ENCODE peak calls at places on chromosomes 1 and 21, in ten cellular contexts. M, O, T, B, G, Q, F, A, R and I are unnamed samples.
A peak's percentile ranks its signal among the peaks of the same experiment; 100 is the strongest.

GRCh38 chr1:160260436-160261382 is 1.6 kb downstream of the DCAF8 start:
- DNase-seq in T (no peak), R (no peak), B (peak; percentile 61), Q (no peak), F (peak; percentile 54), M (no peak), A (peak; percentile 21), O (peak; percentile 93), G (no peak), I (no peak)

GRCh38 chr1:218658899-218659298 is 313.8 kb downstream of the TGFB2 start:
- DNase-seq in A (no peak), F (no peak), T (no peak), M (no peak), O (peak; percentile 45), R (no peak), G (no peak), Q (no peak), B (peak; percentile 79), I (no peak)

GRCh38 chr21:26115346-26115745 is 55.2 kb downstream of the APP start:
- DNase-seq in O (peak; percentile 70), R (no peak), T (no peak), A (no peak), Q (no peak), M (no peak), B (peak; percentile 69), G (no peak), F (no peak), I (no peak)

GRCh38 chr1:244155661-244156060 is 104.6 kb downstream of the ZBTB18 start:
- DNase-seq in B (no peak), Q (no peak), T (no peak), A (no peak), F (no peak), M (no peak), O (no peak), G (no peak), R (no peak), I (no peak)

GRCh38 chr1:41618066-41618825 is 133.8 kb upstream of the EDN2 start:
- DNase-seq in F (no peak), O (peak; percentile 64), T (peak; percentile 75), B (peak; percentile 62), Q (peak; percentile 83), G (peak; percentile 89), M (no peak), R (peak; percentile 57), A (peak; percentile 79), I (peak; percentile 4)

GRCh38 chr21:35861656-35862055 is 198.7 kb downstream of the SETD4 start:
- DNase-seq in G (no peak), A (no peak), B (no peak), Q (no peak), F (no peak), M (no peak), T (no peak), O (no peak), R (no peak), I (no peak)

GRCh38 chr1:92411511-92411910 is 75.2 kb downstream of the GFI1 start:
- DNase-seq in A (no peak), M (no peak), F (peak; percentile 30), O (peak; percentile 42), T (no peak), R (peak; percentile 46), Q (no peak), G (no peak), B (peak; percentile 31), I (no peak)

GRCh38 chr1:233172201-233172600 is 123.3 kb downstream of the PCNX2 start:
- DNase-seq in B (no peak), R (no peak), Q (no peak), A (peak; percentile 8), G (no peak), F (peak; percentile 19), O (peak; percentile 72), M (no peak), T (no peak), I (no peak)

GRCh38 chr1:235553063-235553675 is 48.9 kb upstream of the B3GALNT2 start:
- DNase-seq in O (no peak), R (no peak), G (no peak), A (no peak), M (no peak), T (no peak), F (no peak), Q (no peak), B (no peak), I (no peak)

GRCh38 chr1:202286622-202287097 is 55.1 kb downstream of the UBE2T start:
- DNase-seq in G (no peak), F (no peak), R (no peak), B (no peak), M (no peak), O (peak; percentile 52), T (no peak), A (peak; percentile 64), Q (no peak), I (no peak)

GRCh38 chr1:232404981-232405380 is 225.0 kb downstream of the SIPA1L2 start:
- DNase-seq in F (no peak), Q (no peak), T (no peak), B (no peak), A (no peak), O (no peak), M (no peak), G (no peak), R (no peak), I (no peak)

GRCh38 chr1:15070145-15070748 is 83.3 kb upstream of the TMEM51 start:
- DNase-seq in B (no peak), A (no peak), O (no peak), T (no peak), Q (no peak), R (no peak), G (no peak), F (no peak), M (no peak), I (no peak)

GRCh38 chr21:15063821-15064575 is 802 bp downstream of the NRIP1 start:
- DNase-seq in B (peak; percentile 49), A (peak; percentile 42), T (peak; percentile 59), F (peak; percentile 49), M (peak; percentile 49), Q (peak; percentile 22), O (peak; percentile 44), G (peak; percentile 91), R (peak; percentile 41), I (peak; percentile 17)

GRCh38 chr1:71979947-71980346 is 302.4 kb downstream of the NEGR1 start:
- DNase-seq in M (no peak), R (no peak), T (no peak), O (no peak), Q (no peak), A (no peak), B (no peak), F (no peak), G (no peak), I (no peak)

GRCh38 chr1:221117548-221117951 is 238.3 kb downstream of the HLX start:
- DNase-seq in T (no peak), R (no peak), O (peak; percentile 57), B (no peak), M (no peak), G (no peak), Q (no peak), F (no peak), A (peak; percentile 45), I (no peak)

GRCh38 chr1:20195464-20195780 is 9.1 kb upstream of the PLA2G2C start:
- DNase-seq in F (no peak), G (no peak), O (no peak), B (no peak), A (no peak), Q (no peak), R (no peak), M (no peak), T (no peak), I (no peak)
- TF ChIP-seq CTCF in F (no peak), G (peak; percentile 11), O (no peak), B (no peak), A (no peak), Q (no peak), R (peak; percentile 16), M (no peak), T (no peak), I (no peak)

GRCh38 chr1:208479435-208479834 is 235.3 kb upstream of the PLXNA2 start:
- DNase-seq in T (no peak), B (no peak), F (no peak), A (no peak), M (no peak), Q (no peak), O (no peak), G (no peak), R (no peak), I (no peak)

GRCh38 chr1:208475449-208475848 is 231.3 kb upstream of the PLXNA2 start:
- DNase-seq in T (no peak), O (peak; percentile 6), F (no peak), B (peak; percentile 31), M (no peak), Q (no peak), A (no peak), R (no peak), G (no peak), I (no peak)

GRCh38 chr1:208476825-208477170 is 232.6 kb upstream of the PLXNA2 start:
- DNase-seq in T (peak; percentile 33), Q (no peak), G (no peak), O (no peak), R (no peak), A (no peak), B (no peak), M (no peak), F (no peak), I (no peak)

GRCh38 chr1:208475951-208476824 is 232.0 kb upstream of the PLXNA2 start:
- DNase-seq in T (peak; percentile 61), A (peak; percentile 47), M (no peak), F (no peak), G (no peak), Q (no peak), O (no peak), R (no peak), B (no peak), I (no peak)
- TF ChIP-seq CTCF in T (peak; percentile 42), A (peak; percentile 14), M (no peak), F (no peak), G (no peak), Q (no peak), O (no peak), R (peak; percentile 7), B (peak; percentile 20), I (peak; percentile 51)

GRCh38 chr1:50873458-50874187 is 86.4 kb downstream of the FAF1 start:
- DNase-seq in M (peak; percentile 58), R (peak; percentile 80), Q (peak; percentile 14), A (peak; percentile 29), O (peak; percentile 69), F (peak; percentile 91), T (no peak), B (peak; percentile 31), G (no peak), I (peak; percentile 12)
- TF ChIP-seq CTCF in M (peak; percentile 62), R (peak; percentile 53), Q (no peak), A (peak; percentile 67), O (peak; percentile 65), F (peak; percentile 98), T (no peak), B (peak; percentile 42), G (peak; percentile 45), I (peak; percentile 64)

GRCh38 chr1:68796888-68797287 is 300.0 kb upstream of the DEPDC1 start:
- DNase-seq in B (no peak), O (no peak), A (no peak), R (no peak), F (no peak), M (no peak), G (no peak), T (no peak), Q (no peak), I (no peak)

GRCh38 chr1:68788762-68789161 is 291.9 kb upstream of the DEPDC1 start:
- DNase-seq in B (no peak), G (no peak), O (no peak), A (no peak), Q (no peak), T (no peak), M (no peak), F (no peak), R (no peak), I (no peak)

GRCh38 chr1:68795956-68796355 is 299.1 kb upstream of the DEPDC1 start:
- DNase-seq in B (no peak), G (no peak), T (no peak), F (no peak), Q (no peak), O (no peak), M (no peak), R (no peak), A (no peak), I (no peak)

GRCh38 chr1:68791800-68792199 is 294.9 kb upstream of the DEPDC1 start:
- DNase-seq in R (no peak), F (no peak), T (no peak), A (no peak), M (no peak), G (no peak), O (no peak), Q (no peak), B (no peak), I (no peak)
- TF ChIP-seq CTCF in R (no peak), F (no peak), T (no peak), A (no peak), M (no peak), G (no peak), O (no peak), Q (no peak), B (no peak), I (no peak)